ENCODE peak calls at places on chromosomes 7 and 10, in seven cellular contexts. U, O, C, R, I, N and K are unnamed samples.
A peak's percentile ranks its signal among the peaks of the same experiment; 100 is the strongest.

GRCh38 chr7:149490083-149490482 is 7.5 kb downstream of the ZNF746 start:
- DNase-seq in R (no peak), C (no peak), N (no peak), O (no peak), U (no peak), I (no peak), K (no peak)

GRCh38 chr7:91876391-91877133 is 3.9 kb downstream of the MTERF1 start:
- DNase-seq in R (no peak), U (no peak), N (peak; percentile 45), I (no peak), O (no peak), C (no peak), K (no peak)

GRCh38 chr10:119896061-119896655 is 3.6 kb downstream of the SEC23IP start:
- DNase-seq in R (peak; percentile 6), I (no peak), C (no peak), U (no peak), N (peak; percentile 94), O (peak; percentile 61), K (no peak)

GRCh38 chr10:102631525-102632393 is 12.5 kb upstream of the TRIM8 start:
- DNase-seq in C (no peak), O (no peak), U (no peak), R (no peak), I (no peak), N (no peak), K (no peak)

GRCh38 chr10:124626759-124627380 is 117.3 kb downstream of the FAM53B start:
- DNase-seq in O (peak; percentile 85), R (no peak), N (no peak), I (no peak), C (peak; percentile 46), U (no peak), K (no peak)

GRCh38 chr7:3028767-3029111 is 14.9 kb downstream of the CARD11 start:
- DNase-seq in O (no peak), C (no peak), U (no peak), R (no peak), I (no peak), N (no peak), K (no peak)

GRCh38 chr7:28155964-28156363 is 24.6 kb downstream of the JAZF1 start:
- DNase-seq in U (no peak), C (no peak), N (peak; percentile 87), O (no peak), I (peak; percentile 29), R (no peak), K (no peak)

GRCh38 chr7:40700653-40701475 is 566.1 kb downstream of the SUGCT start:
- DNase-seq in I (no peak), O (no peak), U (no peak), R (peak; percentile 57), C (no peak), N (peak; percentile 36), K (no peak)

GRCh38 chr10:47370015-47370767 is 13.9 kb downstream of the ZNF488 start:
- DNase-seq in O (no peak), I (no peak), C (no peak), R (peak; percentile 14), U (no peak), N (no peak), K (no peak)

GRCh38 chr7:103951311-103951710 is 38.1 kb downstream of the RELN start:
- DNase-seq in C (no peak), O (no peak), I (no peak), U (no peak), R (no peak), N (no peak), K (no peak)

GRCh38 chr10:123639131-123639530 is 27.0 kb upstream of the GPR26 start:
- DNase-seq in R (peak; percentile 39), N (no peak), C (no peak), I (no peak), U (no peak), O (no peak), K (no peak)

GRCh38 chr10:100248820-100249219 is 18.6 kb downstream of the CWF19L1 start:
- DNase-seq in U (no peak), C (no peak), N (no peak), I (no peak), R (no peak), O (no peak), K (no peak)

GRCh38 chr10:95350830-95351228 is 60.0 kb upstream of the PDLIM1 start:
- DNase-seq in U (no peak), I (no peak), R (no peak), N (no peak), C (no peak), O (no peak), K (no peak)

GRCh38 chr10:95352684-95353083 is 61.9 kb upstream of the PDLIM1 start:
- DNase-seq in R (no peak), U (no peak), N (no peak), C (no peak), I (no peak), O (no peak), K (no peak)

GRCh38 chr10:95355241-95355779 is 64.5 kb upstream of the PDLIM1 start:
- DNase-seq in N (no peak), I (no peak), O (no peak), C (no peak), R (no peak), U (no peak), K (no peak)

GRCh38 chr10:95354130-95354529 is 63.3 kb upstream of the PDLIM1 start:
- DNase-seq in U (no peak), I (no peak), C (no peak), N (no peak), O (no peak), R (no peak), K (no peak)

DNA sequence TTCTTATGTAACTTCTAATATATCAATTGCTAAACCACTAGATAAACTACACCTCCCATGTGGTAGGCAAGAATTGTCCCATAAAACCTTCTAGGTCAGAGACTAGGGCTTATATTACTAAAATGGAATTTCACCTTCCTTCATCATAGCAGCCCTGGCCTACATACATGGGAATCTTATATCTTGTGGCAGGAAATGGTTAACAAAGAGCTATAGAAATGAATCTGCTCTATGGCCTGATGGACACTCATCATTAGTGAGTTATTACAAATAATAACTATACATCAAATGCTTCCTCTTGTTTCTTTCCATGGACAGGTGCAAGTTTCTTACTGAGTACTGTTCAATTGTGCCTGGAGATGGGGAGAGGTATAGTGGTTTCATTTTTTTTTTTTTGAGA is 62.3 kb upstream of the PDLIM1 start:
- DNase-seq in I (no peak), O (no peak), C (no peak), N (no peak), R (no peak), U (no peak), K (no peak)
- TF ChIP-seq CTCF in I (no peak), O (no peak), C (no peak), N (no peak), R (no peak), U (no peak), K (no peak)

GRCh38 chr10:114402233-114402632 is 2.1 kb downstream of the AFAP1L2 start:
- DNase-seq in N (no peak), R (no peak), O (no peak), I (no peak), C (no peak), U (no peak), K (no peak)

GRCh38 chr10:114402871-114403544 is 1.3 kb downstream of the AFAP1L2 start:
- DNase-seq in O (no peak), U (no peak), R (peak; percentile 67), C (no peak), N (no peak), I (no peak), K (no peak)

GRCh38 chr10:114405011-114405350 is 679 bp upstream of the AFAP1L2 start:
- DNase-seq in I (no peak), U (no peak), N (no peak), R (no peak), O (peak; percentile 76), C (no peak), K (no peak)

GRCh38 chr10:114404171-114405010 is at the start of gene AFAP1L2:
- DNase-seq in R (peak; percentile 82), O (peak; percentile 71), N (no peak), U (no peak), I (no peak), C (no peak), K (peak; percentile 26)

DNA sequence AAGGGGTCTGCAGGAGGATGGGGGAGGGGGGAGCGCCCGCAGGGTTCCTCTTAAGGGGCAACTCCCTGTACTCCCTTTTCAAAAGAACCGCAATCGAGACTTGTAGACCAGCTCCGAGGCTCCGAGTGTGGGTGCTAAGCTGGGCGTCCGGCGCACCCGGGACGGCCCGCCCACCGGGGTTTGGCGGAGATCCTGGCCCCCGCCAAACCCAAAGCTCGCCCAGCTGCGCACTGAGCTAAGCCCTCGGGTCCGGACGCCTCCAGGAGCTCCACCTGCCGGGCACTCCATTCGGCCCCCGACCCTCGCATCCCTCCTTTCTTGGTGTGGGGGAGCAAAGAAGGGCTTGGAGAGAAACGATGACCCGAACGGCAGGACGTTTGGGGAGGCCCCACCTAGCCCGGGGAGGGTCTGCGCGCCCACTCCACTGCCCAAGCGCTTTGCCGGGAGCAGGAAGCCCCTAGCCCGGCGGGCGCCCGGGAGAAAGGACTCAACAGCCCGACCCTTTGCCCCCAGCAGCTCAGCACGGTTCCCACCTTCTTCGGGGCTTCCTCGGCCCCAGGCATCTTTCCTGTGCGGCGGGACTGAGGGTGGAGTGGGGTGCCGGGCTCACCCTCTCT is 649 bp downstream of the AFAP1L2 start:
- DNase-seq in U (no peak), O (peak; percentile 34), C (no peak), R (peak; percentile 87), I (no peak), N (no peak), K (no peak)
- TF ChIP-seq CTCF in U (no peak), O (no peak), C (no peak), R (peak; percentile 60), I (no peak), N (no peak), K (peak; percentile 29)

DNA sequence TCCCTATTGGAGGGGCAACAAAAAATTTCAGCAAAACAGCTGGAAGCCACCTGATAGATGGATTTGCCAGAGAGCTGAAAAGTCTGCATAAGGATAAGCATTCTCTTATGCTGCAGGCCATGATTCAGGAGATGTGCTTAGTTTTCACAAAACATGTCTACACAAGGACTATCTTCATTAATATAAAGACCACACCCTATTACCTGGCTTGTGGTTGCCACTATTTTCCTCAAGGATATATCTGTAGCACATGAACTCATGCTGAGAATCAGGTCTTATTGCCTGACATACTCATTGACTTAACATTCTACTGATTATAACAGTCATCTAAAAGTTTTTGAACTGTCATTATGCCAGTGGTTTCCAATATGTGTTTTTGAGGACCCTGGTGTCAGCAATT is 7.1 kb upstream of the COL17A1 start:
- DNase-seq in C (no peak), U (no peak), O (no peak), I (no peak), N (no peak), R (no peak), K (no peak)
- TF ChIP-seq CTCF in C (no peak), U (no peak), O (no peak), I (no peak), N (no peak), R (no peak), K (no peak)

GRCh38 chr10:78429994-78430393 is 396.3 kb downstream of the RPS24 start:
- DNase-seq in I (no peak), U (no peak), O (no peak), N (no peak), R (no peak), C (no peak), K (no peak)

GRCh38 chr10:78433722-78434535 is 400.3 kb downstream of the RPS24 start:
- DNase-seq in U (no peak), R (peak; percentile 29), I (no peak), O (no peak), C (no peak), N (no peak), K (no peak)

GRCh38 chr10:78434886-78435285 is 401.2 kb downstream of the RPS24 start:
- DNase-seq in O (no peak), R (no peak), U (no peak), C (no peak), N (no peak), I (no peak), K (no peak)

GRCh38 chr10:78433063-78433717 is 399.5 kb downstream of the RPS24 start:
- DNase-seq in C (no peak), N (no peak), I (no peak), O (no peak), R (peak; percentile 50), U (no peak), K (no peak)

GRCh38 chr10:78432582-78432981 is 398.9 kb downstream of the RPS24 start:
- DNase-seq in R (peak; percentile 53), I (no peak), N (no peak), C (no peak), U (no peak), O (no peak), K (no peak)
- TF ChIP-seq CTCF in R (peak; percentile 48), I (no peak), N (no peak), C (no peak), U (no peak), O (no peak), K (no peak)